ENCODE peak calls at places on chromosomes 7 and 10, in five cellular contexts. One of them, this sample, is unnamed. For H3K27me3 and H3K4me1, the result is how much of the 10 kb centered on the place peaks cover.

GRCh38 chr7:130148561-130148960 is 56.6 kb downstream of the TMEM209 start:
- DNase-seq in body of pancreas: no peak
- DNase-seq in upper lobe of right lung: no peak
- DNase-seq in CD8-positive, alpha-beta memory T cell: no peak
- DNase-seq in CD4-positive, alpha-beta memory T cell: no peak
- DNase-seq in this sample: no peak

GRCh38 chr7:28103984-28104628 is 76.5 kb downstream of the JAZF1 start:
- DNase-seq in CD8-positive, alpha-beta memory T cell: no peak
- DNase-seq in body of pancreas: no peak
- DNase-seq in upper lobe of right lung: no peak
- DNase-seq in CD4-positive, alpha-beta memory T cell: no peak
- DNase-seq in this sample: no peak

GRCh38 chr10:28796606-28797512 is 119.5 kb downstream of the BAMBI start:
- DNase-seq in CD8-positive, alpha-beta memory T cell: no peak
- DNase-seq in body of pancreas: peak
- DNase-seq in upper lobe of right lung: no peak
- DNase-seq in CD4-positive, alpha-beta memory T cell: no peak
- DNase-seq in this sample: no peak

GRCh38 chr10:121167534-121168243 is 316.5 kb downstream of the WDR11 start:
- DNase-seq in CD8-positive, alpha-beta memory T cell: no peak
- DNase-seq in upper lobe of right lung: no peak
- DNase-seq in body of pancreas: no peak
- DNase-seq in CD4-positive, alpha-beta memory T cell: no peak
- DNase-seq in this sample: no peak

GRCh38 chr7:36486336-36486735 is 96.7 kb downstream of the ANLN start:
- DNase-seq in CD8-positive, alpha-beta memory T cell: no peak
- DNase-seq in CD4-positive, alpha-beta memory T cell: no peak
- DNase-seq in body of pancreas: no peak
- DNase-seq in upper lobe of right lung: no peak
- DNase-seq in this sample: no peak

GRCh38 chr7:20164420-20165145 is 52.6 kb downstream of the MACC1 start:
- DNase-seq in CD4-positive, alpha-beta memory T cell: no peak
- DNase-seq in body of pancreas: no peak
- DNase-seq in upper lobe of right lung: no peak
- DNase-seq in CD8-positive, alpha-beta memory T cell: no peak
- DNase-seq in this sample: no peak

GRCh38 chr10:43880160-43880559 is 231.5 kb upstream of the ZNF32 start:
- DNase-seq in upper lobe of right lung: no peak
- DNase-seq in CD8-positive, alpha-beta memory T cell: no peak
- DNase-seq in CD4-positive, alpha-beta memory T cell: no peak
- DNase-seq in body of pancreas: no peak
- DNase-seq in this sample: no peak

GRCh38 chr7:136687693-136688322 is 180.6 kb upstream of the CHRM2 start:
- DNase-seq in upper lobe of right lung: no peak
- DNase-seq in body of pancreas: no peak
- DNase-seq in CD8-positive, alpha-beta memory T cell: no peak
- DNase-seq in CD4-positive, alpha-beta memory T cell: no peak
- DNase-seq in this sample: no peak

GRCh38 chr7:4045975-4046374 is 636.1 kb upstream of the FOXK1 start:
- DNase-seq in upper lobe of right lung: no peak
- DNase-seq in body of pancreas: no peak
- DNase-seq in CD4-positive, alpha-beta memory T cell: no peak
- DNase-seq in CD8-positive, alpha-beta memory T cell: no peak
- DNase-seq in this sample: no peak

GRCh38 chr10:44383749-44384600 is 922 bp downstream of the CXCL12 start:
- DNase-seq in CD8-positive, alpha-beta memory T cell: no peak
- DNase-seq in body of pancreas: peak
- DNase-seq in CD4-positive, alpha-beta memory T cell: no peak
- DNase-seq in upper lobe of right lung: peak
- DNase-seq in this sample: no peak

GRCh38 chr10:11793762-11794479 is 29.2 kb upstream of the PROSER2 start:
- DNase-seq in CD4-positive, alpha-beta memory T cell: no peak
- DNase-seq in body of pancreas: no peak
- DNase-seq in CD8-positive, alpha-beta memory T cell: no peak
- DNase-seq in upper lobe of right lung: no peak
- DNase-seq in this sample: no peak

GRCh38 chr10:3526721-3527120 is 258.3 kb downstream of the KLF6 start:
- DNase-seq in upper lobe of right lung: no peak
- DNase-seq in CD8-positive, alpha-beta memory T cell: no peak
- DNase-seq in body of pancreas: no peak
- DNase-seq in CD4-positive, alpha-beta memory T cell: no peak
- DNase-seq in this sample: no peak

GRCh38 chr7:133235212-133235883 is 17.5 kb upstream of the EXOC4 start:
- DNase-seq in CD8-positive, alpha-beta memory T cell: no peak
- DNase-seq in CD4-positive, alpha-beta memory T cell: no peak
- DNase-seq in upper lobe of right lung: no peak
- DNase-seq in body of pancreas: no peak
- DNase-seq in this sample: no peak

GRCh38 chr10:86727992-86728559 is 28.3 kb upstream of the BMPR1A start:
- DNase-seq in upper lobe of right lung: no peak
- DNase-seq in CD8-positive, alpha-beta memory T cell: no peak
- DNase-seq in CD4-positive, alpha-beta memory T cell: no peak
- DNase-seq in body of pancreas: no peak
- DNase-seq in this sample: no peak

GRCh38 chr10:99534456-99534938 is 1.8 kb downstream of the NKX2-3 start:
- DNase-seq in upper lobe of right lung: no peak
- DNase-seq in CD4-positive, alpha-beta memory T cell: no peak
- DNase-seq in CD8-positive, alpha-beta memory T cell: no peak
- DNase-seq in body of pancreas: no peak
- DNase-seq in this sample: no peak
- H3K27me3 ChIP-seq in upper lobe of right lung: half or more
- H3K27me3 ChIP-seq in CD4-positive, alpha-beta memory T cell: under half
- H3K27me3 ChIP-seq in CD8-positive, alpha-beta memory T cell: half or more
- H3K27me3 ChIP-seq in body of pancreas: half or more
- H3K27me3 ChIP-seq in this sample: under half

GRCh38 chr7:2761131-2761624 is 73.2 kb downstream of the AMZ1 start:
- DNase-seq in upper lobe of right lung: no peak
- DNase-seq in body of pancreas: no peak
- DNase-seq in CD4-positive, alpha-beta memory T cell: no peak
- DNase-seq in CD8-positive, alpha-beta memory T cell: no peak
- DNase-seq in this sample: no peak
- H3K4me1 ChIP-seq in upper lobe of right lung: half or more
- H3K4me1 ChIP-seq in body of pancreas: under half
- H3K4me1 ChIP-seq in CD4-positive, alpha-beta memory T cell: under half
- H3K4me1 ChIP-seq in CD8-positive, alpha-beta memory T cell: under half
- H3K4me1 ChIP-seq in this sample: under half

GRCh38 chr7:137934176-137934826 is 67.6 kb downstream of the CREB3L2 start:
- DNase-seq in upper lobe of right lung: no peak
- DNase-seq in CD4-positive, alpha-beta memory T cell: no peak
- DNase-seq in body of pancreas: no peak
- DNase-seq in CD8-positive, alpha-beta memory T cell: no peak
- DNase-seq in this sample: no peak

GRCh38 chr7:137934941-137935848 is 66.7 kb downstream of the CREB3L2 start:
- DNase-seq in upper lobe of right lung: no peak
- DNase-seq in CD4-positive, alpha-beta memory T cell: no peak
- DNase-seq in CD8-positive, alpha-beta memory T cell: no peak
- DNase-seq in body of pancreas: no peak
- DNase-seq in this sample: no peak

GRCh38 chr7:137937202-137937560 is 64.7 kb downstream of the CREB3L2 start:
- DNase-seq in CD8-positive, alpha-beta memory T cell: no peak
- DNase-seq in CD4-positive, alpha-beta memory T cell: no peak
- DNase-seq in upper lobe of right lung: no peak
- DNase-seq in body of pancreas: no peak
- DNase-seq in this sample: no peak

GRCh38 chr7:137936509-137937201 is 65.2 kb downstream of the CREB3L2 start:
- DNase-seq in CD4-positive, alpha-beta memory T cell: no peak
- DNase-seq in CD8-positive, alpha-beta memory T cell: no peak
- DNase-seq in body of pancreas: no peak
- DNase-seq in upper lobe of right lung: no peak
- DNase-seq in this sample: no peak

GRCh38 chr7:137935849-137936508 is 65.9 kb downstream of the CREB3L2 start:
- DNase-seq in upper lobe of right lung: no peak
- DNase-seq in CD8-positive, alpha-beta memory T cell: no peak
- DNase-seq in CD4-positive, alpha-beta memory T cell: no peak
- DNase-seq in body of pancreas: no peak
- DNase-seq in this sample: peak
- H3K27ac ChIP-seq in upper lobe of right lung: peak
- H3K27ac ChIP-seq in CD8-positive, alpha-beta memory T cell: peak
- H3K27ac ChIP-seq in CD4-positive, alpha-beta memory T cell: peak
- H3K27ac ChIP-seq in body of pancreas: peak
- H3K27ac ChIP-seq in this sample: peak

GRCh38 chr7:127477285-127478039 is 85.0 kb upstream of the ZNF800 start:
- DNase-seq in body of pancreas: peak
- DNase-seq in CD4-positive, alpha-beta memory T cell: no peak
- DNase-seq in CD8-positive, alpha-beta memory T cell: no peak
- DNase-seq in upper lobe of right lung: no peak
- DNase-seq in this sample: no peak
- H3K27me3 ChIP-seq in body of pancreas: under half
- H3K27me3 ChIP-seq in CD4-positive, alpha-beta memory T cell: under half
- H3K27me3 ChIP-seq in CD8-positive, alpha-beta memory T cell: under half
- H3K27me3 ChIP-seq in upper lobe of right lung: under half
- H3K27me3 ChIP-seq in this sample: under half